ENCODE peak calls at places on chromosomes 12 and 14, in four cellular contexts. One of them, this sample, is unnamed.

GRCh38 chr14:105538481-105539049 is 12.2 kb downstream of the TMEM121 start:
- DNase-seq in SHP77: no peak
- DNase-seq in progenitor cell of endocrine pancreas: no peak
- DNase-seq in PC-9: no peak
- DNase-seq in this sample: no peak

GRCh38 chr14:67963545-67963944 is 144.0 kb downstream of the RAD51B start:
- DNase-seq in SHP77: no peak
- DNase-seq in progenitor cell of endocrine pancreas: no peak
- DNase-seq in PC-9: no peak
- DNase-seq in this sample: no peak

GRCh38 chr12:124829008-124829707 is 34.5 kb downstream of the SCARB1 start:
- DNase-seq in SHP77: no peak
- DNase-seq in progenitor cell of endocrine pancreas: no peak
- DNase-seq in PC-9: peak
- DNase-seq in this sample: no peak

GRCh38 chr14:68283378-68284123 is 464.0 kb downstream of the RAD51B start:
- DNase-seq in SHP77: no peak
- DNase-seq in progenitor cell of endocrine pancreas: no peak
- DNase-seq in PC-9: no peak
- DNase-seq in this sample: no peak

GRCh38 chr14:21026251-21026987 is 1.6 kb upstream of the NDRG2 start:
- DNase-seq in SHP77: no peak
- DNase-seq in progenitor cell of endocrine pancreas: no peak
- DNase-seq in PC-9: no peak
- DNase-seq in this sample: no peak

GRCh38 chr12:75979181-75979580 is 52.4 kb downstream of the PHLDA1 start:
- DNase-seq in SHP77: no peak
- DNase-seq in progenitor cell of endocrine pancreas: no peak
- DNase-seq in PC-9: no peak
- DNase-seq in this sample: no peak

GRCh38 chr12:128794661-128795529 is 28.9 kb downstream of the SLC15A4 start:
- DNase-seq in SHP77: no peak
- DNase-seq in progenitor cell of endocrine pancreas: no peak
- DNase-seq in PC-9: no peak
- DNase-seq in this sample: no peak

GRCh38 chr12:116384629-116385485 is 107.4 kb upstream of the MED13L start:
- DNase-seq in SHP77: peak
- DNase-seq in progenitor cell of endocrine pancreas: no peak
- DNase-seq in PC-9: no peak
- DNase-seq in this sample: peak

GRCh38 chr14:34098985-34099349 is 148.1 kb upstream of the EGLN3 start:
- DNase-seq in SHP77: no peak
- DNase-seq in progenitor cell of endocrine pancreas: no peak
- DNase-seq in PC-9: no peak
- DNase-seq in this sample: no peak

GRCh38 chr14:99191663-99192621 is 80.1 kb downstream of the BCL11B start:
- DNase-seq in SHP77: no peak
- DNase-seq in progenitor cell of endocrine pancreas: no peak
- DNase-seq in PC-9: no peak
- DNase-seq in this sample: no peak

GRCh38 chr14:60878536-60878935 is 102.3 kb downstream of the TRMT5 start:
- DNase-seq in SHP77: no peak
- DNase-seq in progenitor cell of endocrine pancreas: no peak
- DNase-seq in PC-9: no peak
- DNase-seq in this sample: no peak

GRCh38 chr12:67068204-67068731 is 200.9 kb upstream of the CAND1 start:
- DNase-seq in SHP77: peak
- DNase-seq in progenitor cell of endocrine pancreas: no peak
- DNase-seq in PC-9: peak
- DNase-seq in this sample: no peak

GRCh38 chr12:57899010-57899662 is 42.2 kb upstream of the ATP23 start:
- DNase-seq in SHP77: peak
- DNase-seq in progenitor cell of endocrine pancreas: no peak
- DNase-seq in PC-9: peak
- DNase-seq in this sample: no peak

GRCh38 chr12:52903855-52904508 is 894 bp downstream of the KRT8 start:
- DNase-seq in SHP77: peak
- DNase-seq in progenitor cell of endocrine pancreas: peak
- DNase-seq in PC-9: peak
- DNase-seq in this sample: no peak

GRCh38 chr14:73741876-73742519 is 27.8 kb upstream of the PNMA1 start:
- DNase-seq in SHP77: no peak
- DNase-seq in progenitor cell of endocrine pancreas: no peak
- DNase-seq in PC-9: no peak
- DNase-seq in this sample: no peak

GRCh38 chr12:3178671-3179413 is 101.7 kb downstream of the TSPAN9 start:
- DNase-seq in SHP77: no peak
- DNase-seq in progenitor cell of endocrine pancreas: no peak
- DNase-seq in PC-9: no peak
- DNase-seq in this sample: no peak

GRCh38 chr12:47962198-47962597 is 1.2 kb upstream of the TMEM106C start:
- DNase-seq in SHP77: no peak
- DNase-seq in progenitor cell of endocrine pancreas: no peak
- DNase-seq in PC-9: no peak
- DNase-seq in this sample: no peak

GRCh38 chr12:100566887-100567637 is 6.4 kb upstream of the GAS2L3 start:
- DNase-seq in SHP77: no peak
- DNase-seq in progenitor cell of endocrine pancreas: no peak
- DNase-seq in PC-9: no peak
- DNase-seq in this sample: no peak

GRCh38 chr14:64757601-64758000 is 53.4 kb downstream of the PLEKHG3 start:
- DNase-seq in SHP77: no peak
- DNase-seq in progenitor cell of endocrine pancreas: no peak
- DNase-seq in PC-9: no peak
- DNase-seq in this sample: no peak

GRCh38 chr12:78290606-78291345 is 460.1 kb downstream of the NAV3 start:
- DNase-seq in SHP77: no peak
- DNase-seq in progenitor cell of endocrine pancreas: no peak
- DNase-seq in PC-9: no peak
- DNase-seq in this sample: no peak

This sample was measured in SIG-M5.